ENCODE peak calls at places on chromosome 11, in ten cellular contexts. P is mammary epithelial cell; O is foreskin melanocyte; N is AG09319; X is activated CD4-positive, alpha-beta T cell treated with anti-CD3 and anti-CD28 coated beads for 36 hours; E is nephron progenitor cell; R is stimulated activated CD4-positive, alpha-beta T cell treated with anti-CD3 and anti-CD28 coated beads, Interleukin-15, amount 100 ng/mL, for 24 hours; B is COR-L47; S is foreskin fibroblast; Z is activated CD8-positive, alpha-beta memory T cell treated with anti-CD3 and anti-CD28 coated beads for 48 hours. F is an unnamed sample.

GRCh38 chr11:71472357-71472885 is 19.4 kb downstream of the NADSYN1 start:
- DNase-seq in O (no peak), R (no peak), X (no peak), E (no peak), P (no peak), S (no peak), N (no peak), B (no peak), Z (no peak), F (no peak)

GRCh38 chr11:90135016-90135415 is 553 bp downstream of the NAALAD2 start:
- DNase-seq in P (no peak), O (peak), Z (no peak), E (no peak), B (no peak), S (no peak), X (no peak), R (no peak), N (no peak), F (no peak)

GRCh38 chr11:30653606-30654005 is 67.5 kb upstream of the MPPED2 start:
- DNase-seq in R (no peak), S (no peak), P (no peak), N (no peak), O (no peak), Z (no peak), B (no peak), E (no peak), X (no peak), F (no peak)

GRCh38 chr11:2131371-2132228 is 7.6 kb downstream of the IGF2 start:
- DNase-seq in R (no peak), P (no peak), X (peak), B (no peak), S (no peak), Z (no peak), N (no peak), E (no peak), O (no peak), F (no peak)

GRCh38 chr11:28133146-28133545 is 25.0 kb downstream of the METTL15 start:
- DNase-seq in R (no peak), Z (no peak), P (no peak), S (peak), E (no peak), B (no peak), N (no peak), X (no peak), O (no peak), F (peak)

GRCh38 chr11:60530454-60530853 is 15.3 kb downstream of the MS4A13 start:
- DNase-seq in B (no peak), E (no peak), O (no peak), Z (no peak), P (no peak), N (no peak), X (no peak), S (no peak), R (no peak), F (no peak)

GRCh38 chr11:27208846-27209245 is 154.2 kb downstream of the CCDC34 start:
- DNase-seq in X (no peak), B (no peak), P (no peak), S (no peak), O (no peak), E (no peak), R (no peak), N (no peak), Z (no peak), F (no peak)

GRCh38 chr11:46381836-46382643 is 571 bp downstream of the MDK start:
- DNase-seq in N (no peak), Z (no peak), R (peak), X (peak), P (no peak), S (peak), B (no peak), E (peak), O (no peak), F (no peak)

GRCh38 chr11:112889446-112889845 is 71.8 kb upstream of the NCAM1 start:
- DNase-seq in N (no peak), E (no peak), P (no peak), X (no peak), R (no peak), Z (no peak), O (no peak), B (no peak), S (no peak), F (no peak)

GRCh38 chr11:78230161-78230877 is 41.6 kb downstream of the USP35 start:
- DNase-seq in B (peak), E (no peak), P (no peak), S (no peak), R (no peak), X (no peak), Z (no peak), N (no peak), O (no peak), F (no peak)

GRCh38 chr11:131688056-131688693 is 317.8 kb downstream of the NTM start:
- DNase-seq in B (peak), E (peak), R (peak), N (peak), O (no peak), S (peak), Z (no peak), P (peak), X (peak), F (peak)

GRCh38 chr11:65036931-65037330 is 4.1 kb upstream of the SAC3D1 start:
- DNase-seq in B (peak), N (no peak), E (no peak), S (no peak), R (no peak), P (no peak), O (no peak), X (no peak), Z (no peak), F (no peak)

GRCh38 chr11:77259681-77260080 is 41.8 kb downstream of the GDPD4 start:
- DNase-seq in R (no peak), O (no peak), B (no peak), S (peak), X (no peak), N (peak), E (no peak), P (no peak), Z (no peak), F (no peak)

GRCh38 chr11:61534901-61535839 is 26.6 kb downstream of the LRRC10B start:
- DNase-seq in O (no peak), Z (no peak), S (no peak), B (no peak), N (no peak), P (no peak), R (no peak), X (no peak), E (no peak), F (no peak)

GRCh38 chr11:33389635-33390034 is 132.5 kb downstream of the HIPK3 start:
- DNase-seq in E (no peak), R (no peak), S (no peak), B (no peak), Z (no peak), X (no peak), O (no peak), P (no peak), N (no peak), F (no peak)

GRCh38 chr11:120674537-120674936 is 163.0 kb downstream of the GRIK4 start:
- DNase-seq in E (no peak), X (no peak), B (no peak), S (no peak), P (no peak), Z (no peak), N (no peak), R (no peak), O (no peak), F (no peak)

GRCh38 chr11:44611687-44612437 is 46.4 kb downstream of the CD82 start:
- DNase-seq in P (peak), O (no peak), X (peak), N (no peak), S (no peak), Z (no peak), E (no peak), B (no peak), R (peak), F (no peak)

GRCh38 chr11:28666632-28667031 is 558.4 kb downstream of the METTL15 start:
- DNase-seq in O (no peak), P (no peak), S (peak), X (no peak), E (no peak), B (no peak), N (peak), Z (no peak), R (no peak), F (no peak)

GRCh38 chr11:44940835-44941234 is 9.8 kb downstream of the TP53I11 start:
- DNase-seq in Z (no peak), E (no peak), X (no peak), P (no peak), R (no peak), B (no peak), S (no peak), O (no peak), N (no peak), F (no peak)

GRCh38 chr11:94796863-94797262 is 28.7 kb downstream of the AMOTL1 start:
- DNase-seq in Z (no peak), X (no peak), S (no peak), R (no peak), E (no peak), N (no peak), O (no peak), B (no peak), P (no peak), F (peak)

GRCh38 chr11:44096360-44097188 is 1.1 kb downstream of the EXT2 start:
- DNase-seq in X (no peak), R (no peak), O (no peak), S (peak), E (no peak), B (no peak), Z (no peak), N (no peak), P (peak), F (peak)

GRCh38 chr11:76232026-76232665 is 25.8 kb upstream of the WNT11 start:
- DNase-seq in X (peak), N (no peak), B (no peak), P (no peak), O (no peak), R (peak), E (no peak), S (no peak), Z (no peak), F (no peak)

GRCh38 chr11:83073248-83073647 is 1.6 kb upstream of the RAB30 start:
- DNase-seq in B (no peak), Z (no peak), S (no peak), P (no peak), X (no peak), N (no peak), O (no peak), E (no peak), R (no peak), F (no peak)

GRCh38 chr11:55106391-55106790 is 155.6 kb upstream of the TRIM48 start:
- DNase-seq in Z (no peak), P (no peak), O (no peak), N (no peak), R (no peak), E (no peak), B (no peak), X (no peak), S (no peak), F (no peak)

GRCh38 chr11:130710442-130711101 is 205.7 kb downstream of the SNX19 start:
- DNase-seq in S (peak), Z (no peak), X (no peak), B (no peak), P (no peak), E (no peak), R (no peak), N (no peak), O (no peak), F (no peak)

F was measured in HCEC 1CT.